ENCODE peak calls at places on chromosomes 4 and X, in nine cellular contexts. S is activated CD8-positive, alpha-beta memory T cell treated with anti-CD3 and anti-CD28 coated beads for 1 hour; Q is OCI-LY7; A is A549; N is neural progenitor cell; Z is activated T-helper 9 cell treated with anti-CD3 and anti-CD28 coated beads, Interleukin-2, amount 50 U/mL, for 16 hours; R is CD4-positive, CD25-positive, alpha-beta regulatory T cell; Y is WTC11; I is stimulated activated CD4-positive, alpha-beta T cell treated with anti-CD3 and anti-CD28 coated beads, Interleukin-15, amount 100 ng/mL, for 24 hours. B is an unnamed sample.

GRCh38 chr4:71607109-71607508 is 176.8 kb downstream of the GC start:
- DNase-seq in Z (no peak), N (no peak), Q (no peak), A (no peak), R (no peak), S (no peak), I (no peak), Y (no peak), B (no peak)

GRCh38 chr4:123249821-123250220 is 146.8 kb upstream of the SPRY1 start:
- DNase-seq in N (no peak), Q (no peak), Z (no peak), Y (no peak), S (no peak), I (no peak), R (no peak), A (no peak), B (no peak)

GRCh38 chrX:17038681-17039161 is 92.3 kb downstream of the REPS2 start:
- DNase-seq in Z (no peak), A (no peak), R (no peak), Y (no peak), I (no peak), Q (no peak), N (no peak), S (no peak), B (no peak)

GRCh38 chrX:32871636-32872035 is 339.7 kb downstream of the DMD start:
- DNase-seq in Z (no peak), Y (no peak), A (no peak), N (no peak), I (no peak), S (no peak), R (no peak), Q (no peak), B (no peak)

GRCh38 chr4:173195132-173195531 is 26.5 kb downstream of the GALNT7 start:
- DNase-seq in N (no peak), R (no peak), S (no peak), Y (no peak), I (no peak), Q (no peak), Z (no peak), A (no peak), B (no peak)

GRCh38 chr4:18570370-18570769 is 548.8 kb upstream of the LCORL start:
- DNase-seq in I (no peak), A (no peak), Q (no peak), R (no peak), Y (no peak), S (no peak), Z (no peak), N (no peak), B (no peak)

GRCh38 chr4:80215449-80216052 is 18.2 kb downstream of the PRDM8 start:
- DNase-seq in A (no peak), Q (peak), S (no peak), Z (no peak), R (peak), I (no peak), Y (no peak), N (no peak), B (peak)

GRCh38 chrX:150527108-150527507 is 41.3 kb upstream of the MTM1 start:
- DNase-seq in N (no peak), I (no peak), R (no peak), Q (no peak), Y (no peak), Z (no peak), A (no peak), S (no peak), B (no peak)